ENCODE peak calls at places on chromosomes 13 and 19, in seven cellular contexts. T is memory B cell; M is retina; H is tibial artery; D is RWPE1; Y is stimulated activated CD4-positive, alpha-beta T cell treated with anti-CD3 and anti-CD28 coated beads, Interleukin-4, amount 100 ng/mL, for 1 hour; P is NCI-H1092 treated with DMSO at 0.1 percent for 48 hours. A is an unnamed sample.

GRCh38 chr19:2294377-2295335 is 12.7 kb upstream of the PEAK3 start:
- DNase-seq in T (no peak), M (peak), H (no peak), D (no peak), Y (no peak), P (no peak), A (no peak)

GRCh38 chr13:48234652-48235099 is 1.7 kb downstream of the ITM2B start:
- DNase-seq in T (no peak), M (peak), H (no peak), D (no peak), Y (no peak), P (no peak), A (no peak)

GRCh38 chr19:35545855-35546381 is 492 bp downstream of the TMEM147 start:
- DNase-seq in T (no peak), M (no peak), H (no peak), D (peak), Y (peak), P (no peak), A (peak)

GRCh38 chr13:24627090-24627714 is 53.0 kb upstream of the ATP12A start:
- DNase-seq in T (no peak), M (peak), H (no peak), D (peak), Y (no peak), P (no peak), A (peak)

GRCh38 chr13:110746443-110746842 is 32.9 kb downstream of the ING1 start:
- DNase-seq in T (no peak), M (no peak), H (no peak), D (no peak), Y (no peak), P (no peak), A (no peak)

GRCh38 chr19:50432221-50432626 is 468 bp upstream of the MYBPC2 start:
- DNase-seq in T (no peak), M (no peak), H (no peak), D (no peak), Y (no peak), P (no peak), A (peak)

GRCh38 chr13:32164622-32165268 is 133.2 kb downstream of the FRY start:
- DNase-seq in T (peak), M (peak), H (no peak), D (peak), Y (no peak), P (peak), A (peak)

GRCh38 chr19:31334101-31334848 is 15.0 kb downstream of the TSHZ3 start:
- DNase-seq in T (no peak), M (no peak), H (no peak), D (no peak), Y (no peak), P (no peak), A (no peak)

GRCh38 chr19:45471866-45472556 is 4.2 kb downstream of the FOSB start:
- DNase-seq in T (peak), M (peak), H (no peak), D (no peak), Y (no peak), P (no peak), A (no peak)

GRCh38 chr13:26946675-26947342 is 186.2 kb upstream of the GPR12 start:
- DNase-seq in T (peak), M (peak), H (no peak), D (peak), Y (no peak), P (peak), A (no peak)

GRCh38 chr19:38210458-38210987 is 13.5 kb downstream of the DPF1 start:
- DNase-seq in T (no peak), M (peak), H (no peak), D (no peak), Y (no peak), P (peak), A (peak)

A was measured in nephron progenitor cell.